ENCODE peak calls at places on chromosomes 16 and 17, in five cellular contexts. Z is fibroblast of pulmonary artery, O is prostate gland, Y is OCI-LY7, P is A549. Q is an unnamed sample.
A peak's percentile ranks its signal among the peaks of the same experiment; 100 is the strongest.

GRCh38 chr17:879546-879945 is 97.4 kb downstream of the MRM3 start:
- DNase-seq in Z (peak; percentile 80), Y (peak; percentile 70), O (peak; percentile 91), P (peak; percentile 67), Q (peak; percentile 60)

GRCh38 chr17:76682306-76682705 is 28.5 kb downstream of the MXRA7 start:
- DNase-seq in O (no peak), P (no peak), Z (peak; percentile 78), Y (no peak), Q (no peak)

GRCh38 chr16:77564791-77565390 is 130.1 kb upstream of the ADAMTS18 start:
- DNase-seq in Z (peak; percentile 49), Y (no peak), P (no peak), O (no peak), Q (no peak)

GRCh38 chr17:61130320-61130719 is 269.3 kb upstream of the TBX2 start:
- DNase-seq in P (no peak), Z (no peak), Y (no peak), O (no peak), Q (no peak)

GRCh38 chr17:56257075-56257474 is 103.8 kb downstream of the ANKFN1 start:
- DNase-seq in Z (no peak), Y (no peak), O (no peak), P (no peak), Q (no peak)

GRCh38 chr16:55672471-55672870 is 16.7 kb downstream of the SLC6A2 start:
- DNase-seq in Y (no peak), P (no peak), O (no peak), Z (peak; percentile 49), Q (no peak)

GRCh38 chr17:74472890-74473289 is 6.5 kb downstream of the CD300A start:
- DNase-seq in Y (no peak), P (no peak), Z (no peak), O (no peak), Q (no peak)

GRCh38 chr17:58284613-58285421 is 4.1 kb upstream of the MPO start:
- DNase-seq in O (no peak), Y (no peak), Z (no peak), P (no peak), Q (no peak)

GRCh38 chr17:50685691-50686493 is 21.8 kb downstream of the ANKRD40 start:
- DNase-seq in O (no peak), P (no peak), Y (no peak), Z (no peak), Q (no peak)

GRCh38 chr16:49491736-49492089 is 118.1 kb downstream of the C16orf78 start:
- DNase-seq in P (peak; percentile 10), Y (no peak), Z (no peak), O (peak; percentile 59), Q (peak; percentile 53)

GRCh38 chr16:89256651-89257254 is 39.2 kb downstream of the ZNF778 start:
- DNase-seq in O (peak; percentile 26), Y (no peak), P (peak; percentile 48), Z (peak; percentile 29), Q (peak; percentile 29)

GRCh38 chr17:2435852-2436251 is 35.0 kb upstream of the MNT start:
- DNase-seq in P (no peak), Y (no peak), Z (no peak), O (no peak), Q (no peak)

GRCh38 chr16:20313741-20314140 is 13.6 kb downstream of the GP2 start:
- DNase-seq in Z (no peak), Y (no peak), P (no peak), O (no peak), Q (no peak)

DNA sequence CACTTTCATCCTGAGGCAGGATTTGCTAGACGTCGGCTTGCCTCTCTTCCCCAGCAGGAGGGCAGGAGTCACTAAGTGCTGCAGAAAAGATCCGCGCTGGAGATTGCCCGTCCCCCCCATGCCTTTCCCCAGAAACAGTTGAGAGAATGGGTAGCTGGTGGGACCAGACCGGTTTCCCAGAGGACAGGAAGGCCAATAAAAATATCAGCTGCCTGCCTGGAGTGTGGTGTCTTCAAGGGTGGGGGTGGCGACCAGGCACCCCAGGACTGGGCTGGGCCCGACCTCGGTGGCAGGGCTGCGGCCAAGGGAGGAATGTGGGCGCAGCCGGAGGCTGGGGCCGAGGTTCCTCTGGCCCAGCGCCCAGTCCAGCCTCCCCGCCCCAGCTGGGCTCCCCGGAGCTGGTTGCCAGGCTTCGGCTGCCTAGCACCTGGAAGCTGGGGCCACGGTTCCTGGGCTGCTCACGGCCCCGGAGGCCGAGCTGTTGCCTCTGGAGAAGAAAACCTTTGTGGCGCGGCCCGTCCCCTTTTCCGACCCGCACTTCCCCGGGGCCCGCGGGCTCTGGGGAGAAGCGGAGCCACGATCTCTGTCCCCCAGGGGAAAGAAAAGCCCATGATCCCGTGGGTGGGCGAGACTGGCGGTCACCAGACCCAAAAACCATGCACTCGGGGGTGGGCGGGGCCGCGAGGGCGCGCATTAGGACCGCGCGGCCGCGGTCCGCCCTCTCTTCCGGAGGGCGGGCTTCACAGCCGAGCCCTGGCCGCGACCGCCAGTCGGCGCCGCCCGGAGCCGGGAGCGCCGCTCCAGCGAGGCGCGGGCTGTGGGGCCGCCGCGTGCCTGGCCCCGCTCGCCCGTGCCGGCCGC is at the start of gene TRAF4:
- DNase-seq in O (peak; percentile 73), Y (peak; percentile 92), Z (peak; percentile 75), P (peak; percentile 96), Q (peak; percentile 77)
- TF ChIP-seq CTCF in O (peak; percentile 19), Y (no peak), Z (no peak), P (peak; percentile 41), Q (no peak)

GRCh38 chr17:55177159-55177913 is 87.4 kb upstream of the HLF start:
- DNase-seq in Y (peak; percentile 59), Z (peak; percentile 27), P (no peak), O (no peak), Q (no peak)
- TF ChIP-seq CTCF in Y (peak; percentile 79), Z (peak; percentile 26), P (peak; percentile 13), O (no peak), Q (no peak)

DNA sequence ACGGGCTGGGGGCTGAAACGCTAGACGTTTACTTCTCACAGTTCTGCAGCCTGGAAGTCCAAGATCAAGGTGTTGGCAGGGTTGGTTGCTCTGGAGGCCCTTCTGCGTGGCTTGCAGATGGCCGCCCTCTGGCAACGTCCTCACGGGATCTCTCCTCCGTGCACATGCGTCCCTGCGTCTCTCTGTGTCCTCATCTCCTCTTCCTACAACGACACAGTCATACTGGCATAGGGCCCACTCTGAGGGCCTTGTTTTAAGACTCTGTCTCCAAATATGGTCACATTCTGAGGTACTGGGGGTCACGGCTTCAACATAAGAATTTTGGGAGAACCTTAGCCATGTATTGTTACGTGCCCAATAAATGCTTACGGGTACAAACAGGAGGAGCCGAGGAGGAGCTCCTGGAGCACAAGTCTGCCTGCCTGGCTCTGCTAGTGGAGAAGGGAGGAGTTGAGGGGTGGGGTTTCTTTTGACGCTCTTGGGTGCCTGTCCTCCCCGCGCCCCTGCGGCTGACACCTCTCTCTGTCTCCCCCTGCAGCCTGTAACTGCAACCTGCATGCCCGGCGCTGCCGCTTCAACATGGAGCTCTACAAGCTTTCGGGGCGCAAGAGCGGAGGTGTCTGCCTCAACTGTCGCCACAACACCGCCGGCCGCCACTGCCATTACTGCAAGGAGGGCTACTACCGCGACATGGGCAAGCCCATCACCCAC is 141.1 kb downstream of the NTN1 start:
- DNase-seq in Y (no peak), Z (no peak), P (peak; percentile 32), O (no peak), Q (no peak)
- TF ChIP-seq CTCF in Y (peak; percentile 35), Z (no peak), P (peak; percentile 26), O (no peak), Q (peak; percentile 23)

GRCh38 chr17:9095390-9095789 is 74.1 kb downstream of the NTN1 start:
- DNase-seq in P (no peak), Z (no peak), Y (no peak), O (no peak), Q (no peak)

GRCh38 chr17:9086577-9086976 is 65.3 kb downstream of the NTN1 start:
- DNase-seq in O (no peak), P (no peak), Z (no peak), Y (no peak), Q (no peak)

GRCh38 chr17:9087921-9088320 is 66.6 kb downstream of the NTN1 start:
- DNase-seq in P (no peak), Z (no peak), O (no peak), Y (no peak), Q (no peak)

GRCh38 chr17:9090641-9091096 is 69.4 kb downstream of the NTN1 start:
- DNase-seq in P (no peak), Z (no peak), Y (no peak), O (no peak), Q (no peak)
- TF ChIP-seq CTCF in P (no peak), Z (no peak), Y (no peak), O (no peak), Q (no peak)